ENCODE peak calls at places on chromosome 2, in five cellular contexts. V, A, Y, O and S are unnamed samples.

GRCh38 chr2:212327171-212327809 is 211.3 kb downstream of the ERBB4 start:
- DNase-seq in V (no peak), A (no peak), Y (no peak), O (no peak), S (no peak)

GRCh38 chr2:48448274-48449061 is 81.5 kb upstream of the STON1 start:
- DNase-seq in V (no peak), A (no peak), Y (no peak), O (peak; percentile 90), S (no peak)

GRCh38 chr2:218582085-218582484 is 13.4 kb downstream of the CNOT9 start:
- DNase-seq in V (no peak), A (no peak), Y (no peak), O (peak; percentile 88), S (no peak)

GRCh38 chr2:85929096-85930044 is 40.6 kb upstream of the ST3GAL5 start:
- DNase-seq in V (no peak), A (no peak), Y (no peak), O (peak; percentile 12), S (no peak)

GRCh38 chr2:195168369-195168768 is 488.7 kb upstream of the SLC39A10 start:
- DNase-seq in V (no peak), A (no peak), Y (no peak), O (no peak), S (no peak)

GRCh38 chr2:189347540-189347939 is 93.7 kb upstream of the WDR75 start:
- DNase-seq in V (no peak), A (no peak), Y (no peak), O (peak; percentile 97), S (no peak)

GRCh38 chr2:138665932-138666331 is 114.3 kb downstream of the NXPH2 start:
- DNase-seq in V (no peak), A (no peak), Y (no peak), O (peak; percentile 29), S (no peak)

GRCh38 chr2:77169426-77169825 is 352.8 kb downstream of the LRRTM4 start:
- DNase-seq in V (no peak), A (no peak), Y (no peak), O (no peak), S (no peak)

GRCh38 chr2:72963423-72964145 is 46.3 kb downstream of the EMX1 start:
- DNase-seq in V (no peak), A (no peak), Y (peak; percentile 40), O (no peak), S (no peak)

GRCh38 chr2:181515719-181516118 is 58.5 kb downstream of the ITGA4 start:
- DNase-seq in V (no peak), A (no peak), Y (no peak), O (no peak), S (no peak)

GRCh38 chr2:20619624-20620024 is 31.3 kb downstream of the HS1BP3 start:
- DNase-seq in V (no peak), A (peak; percentile 45), Y (peak; percentile 66), O (peak; percentile 29), S (peak; percentile 69)

GRCh38 chr2:241812730-241813079 is 3.7 kb downstream of the NEU4 start:
- DNase-seq in V (no peak), A (peak; percentile 31), Y (peak; percentile 32), O (no peak), S (peak; percentile 14)

GRCh38 chr2:15979051-15979758 is 38.9 kb downstream of the MYCN start:
- DNase-seq in V (no peak), A (no peak), Y (no peak), O (no peak), S (no peak)

GRCh38 chr2:7974936-7975335 is 706.9 kb upstream of the ID2 start:
- DNase-seq in V (no peak), A (no peak), Y (no peak), O (no peak), S (no peak)

GRCh38 chr2:85800576-85800975 is 46.8 kb downstream of the ATOH8 start:
- DNase-seq in V (no peak), A (no peak), Y (no peak), O (no peak), S (no peak)

GRCh38 chr2:240412975-240413812 is 22.3 kb upstream of the GPC1 start:
- DNase-seq in V (no peak), A (peak; percentile 21), Y (peak; percentile 48), O (no peak), S (no peak)
- H3K27ac ChIP-seq in V (no peak overlapping the region), A (no peak overlapping the region), Y (no peak overlapping the region), O (no peak overlapping the region), S (no peak overlapping the region)

GRCh38 chr2:197140045-197140444 is 170.5 kb downstream of the ANKRD44 start:
- DNase-seq in V (no peak), A (no peak), Y (no peak), O (no peak), S (no peak)

GRCh38 chr2:197138513-197138912 is 172.1 kb downstream of the ANKRD44 start:
- DNase-seq in V (no peak), A (no peak), Y (no peak), O (no peak), S (no peak)

GRCh38 chr2:197144183-197144582 is 166.4 kb downstream of the ANKRD44 start:
- DNase-seq in V (no peak), A (no peak), Y (no peak), O (no peak), S (no peak)

GRCh38 chr2:197142074-197142473 is 168.5 kb downstream of the ANKRD44 start:
- DNase-seq in V (no peak), A (no peak), Y (no peak), O (no peak), S (no peak)

GRCh38 chr2:197141669-197142068 is 168.9 kb downstream of the ANKRD44 start:
- DNase-seq in V (no peak), A (no peak), Y (no peak), O (no peak), S (no peak)
- H3K4me1 ChIP-seq in V (peaks cover 80% of the 10 kb centered on the region), A (peaks cover 2% of the 10 kb centered on the region), Y (no peaks in the 10 kb centered on the region), O (peaks cover 8% of the 10 kb centered on the region), S (peaks cover 71% of the 10 kb centered on the region)

GRCh38 chr2:236211281-236211680 is 43.1 kb upstream of the GBX2 start:
- DNase-seq in V (no peak), A (no peak), Y (no peak), O (no peak), S (no peak)

GRCh38 chr2:236215196-236215595 is 47.0 kb upstream of the GBX2 start:
- DNase-seq in V (no peak), A (no peak), Y (no peak), O (no peak), S (no peak)

GRCh38 chr2:236215761-236216333 is 47.7 kb upstream of the GBX2 start:
- DNase-seq in V (no peak), A (no peak), Y (no peak), O (no peak), S (no peak)

GRCh38 chr2:236216711-236217110 is 47.5 kb downstream of the ASB18 start:
- DNase-seq in V (no peak), A (no peak), Y (no peak), O (no peak), S (no peak)

DNA sequence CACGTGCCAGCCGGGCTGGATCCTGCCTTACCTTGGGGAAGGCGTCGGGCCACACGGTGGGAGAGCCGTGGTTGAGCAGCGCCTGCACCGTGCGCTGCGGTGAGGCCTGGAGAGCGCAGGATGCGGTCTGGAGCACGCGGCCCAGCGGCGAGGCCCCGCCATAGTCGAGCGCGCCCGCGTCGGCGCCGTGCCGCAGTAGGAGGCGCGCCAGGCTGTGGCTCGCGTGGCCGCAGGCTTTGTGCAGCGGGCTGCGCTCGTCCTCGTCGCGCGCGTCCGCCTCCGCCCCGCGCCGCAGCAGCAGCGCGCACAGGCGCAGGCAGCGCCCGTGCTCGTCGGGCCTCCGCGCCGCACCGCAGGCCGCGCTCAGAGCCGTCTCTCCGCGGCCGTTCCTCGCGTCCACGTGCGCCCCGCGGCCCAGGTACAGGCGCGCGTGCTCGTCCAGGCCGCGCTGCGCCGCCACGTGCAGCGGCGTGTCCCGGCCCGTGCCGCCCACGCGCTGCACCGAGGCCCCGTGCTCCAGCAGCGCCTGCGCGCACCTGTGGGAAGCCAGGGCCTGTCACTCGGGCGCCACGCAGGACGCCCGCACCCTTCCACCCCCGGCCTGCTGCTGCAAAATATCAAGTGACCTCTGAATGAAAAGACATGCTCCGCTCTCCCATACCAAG is 46.3 kb upstream of the GBX2 start:
- DNase-seq in V (no peak), A (no peak), Y (no peak), O (no peak), S (no peak)
- H3K36me3 ChIP-seq in V (no peaks in the 10 kb centered on the region), A (no peaks in the 10 kb centered on the region), Y (no peaks in the 10 kb centered on the region), O (no peaks in the 10 kb centered on the region), S (no peaks in the 10 kb centered on the region)

GRCh38 chr2:102029405-102029804 is 37.6 kb downstream of the IL1R2 start:
- DNase-seq in V (no peak), A (no peak), Y (no peak), O (no peak), S (no peak)

GRCh38 chr2:102029952-102030351 is 38.2 kb downstream of the IL1R2 start:
- DNase-seq in V (no peak), A (no peak), Y (no peak), O (no peak), S (no peak)

GRCh38 chr2:102030855-102031527 is 39.2 kb downstream of the IL1R2 start:
- DNase-seq in V (no peak), A (no peak), Y (no peak), O (no peak), S (no peak)

GRCh38 chr2:102028470-102028869 is 36.7 kb downstream of the IL1R2 start:
- DNase-seq in V (no peak), A (no peak), Y (no peak), O (no peak), S (no peak)

DNA sequence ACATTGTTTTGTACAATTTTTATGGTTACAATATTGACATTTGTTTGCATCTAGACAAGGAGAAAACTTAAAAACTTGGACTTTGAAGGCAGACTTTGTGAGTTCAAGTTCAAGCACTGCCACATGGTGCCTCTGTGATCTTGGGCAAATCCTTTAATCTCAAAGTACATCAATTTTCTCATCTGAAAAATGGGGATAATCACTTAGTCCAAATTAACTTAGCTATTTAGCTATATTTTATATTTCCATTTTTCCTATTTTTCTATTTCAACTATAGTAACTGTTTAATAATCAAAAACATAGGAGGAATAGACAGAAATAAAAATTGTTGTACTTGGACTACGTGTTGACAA is 38.7 kb downstream of the IL1R2 start:
- DNase-seq in V (no peak), A (no peak), Y (no peak), O (no peak), S (no peak)
- H3K27ac ChIP-seq in V (no peak overlapping the region), A (no peak overlapping the region), Y (no peak overlapping the region), O (no peak overlapping the region), S (peak overlapping the region; percentile 57)

GRCh38 chr2:108637304-108637669 is 82.0 kb upstream of the RANBP2 start:
- DNase-seq in V (no peak), A (no peak), Y (peak; percentile 77), O (peak; percentile 97), S (no peak)
- H3K4me1 ChIP-seq in V (no peaks in the 10 kb centered on the region), A (peaks cover 12% of the 10 kb centered on the region), Y (peaks cover 78% of the 10 kb centered on the region), O (peaks cover 47% of the 10 kb centered on the region), S (peaks cover 89% of the 10 kb centered on the region)

GRCh38 chr2:102790086-102790453 is 28.2 kb downstream of the TMEM182 start:
- DNase-seq in V (no peak), A (no peak), Y (no peak), O (no peak), S (no peak)
- H3K36me3 ChIP-seq in V (no peaks in the 10 kb centered on the region), A (no peaks in the 10 kb centered on the region), Y (no peaks in the 10 kb centered on the region), O (no peaks in the 10 kb centered on the region), S (no peaks in the 10 kb centered on the region)